ENCODE peak calls at places on chromosomes 5 and 9, in five cellular contexts. X is foreskin fibroblast, H is right lobe of liver, Z is heart right ventricle, K is progenitor cell of endocrine pancreas. D is an unnamed sample.

GRCh38 chr5:88551724-88552345 is 283.2 kb upstream of the TMEM161B start:
- DNase-seq in X (no peak), H (no peak), Z (no peak), K (peak), D (no peak)

GRCh38 chr9:86795047-86795437 is 152.3 kb downstream of the GAS1 start:
- DNase-seq in X (peak), H (no peak), Z (no peak), K (no peak), D (no peak)

GRCh38 chr5:133735346-133735745 is 123.0 kb upstream of the FSTL4 start:
- DNase-seq in X (peak), H (no peak), Z (no peak), K (no peak), D (peak)

GRCh38 chr9:84230355-84231136 is 110.0 kb downstream of the SLC28A3 start:
- DNase-seq in X (peak), H (no peak), Z (no peak), K (no peak), D (peak)

GRCh38 chr9:75962186-75963036 is 71.9 kb downstream of the PCSK5 start:
- DNase-seq in X (peak), H (peak), Z (peak), K (no peak), D (no peak)

GRCh38 chr5:121915765-121916164 is 46.0 kb upstream of the SRFBP1 start:
- DNase-seq in X (no peak), H (no peak), Z (no peak), K (no peak), D (no peak)

GRCh38 chr5:17014686-17015085 is 78.6 kb upstream of the MYO10 start:
- DNase-seq in X (no peak), H (no peak), Z (no peak), K (no peak), D (no peak)

GRCh38 chr5:96651948-96652753 is 10.0 kb upstream of the CAST start:
- DNase-seq in X (no peak), H (no peak), Z (no peak), K (no peak), D (peak)

GRCh38 chr9:17795708-17796107 is 216.8 kb downstream of the SH3GL2 start:
- DNase-seq in X (no peak), H (no peak), Z (no peak), K (no peak), D (no peak)

GRCh38 chr5:122187426-122187825 is 58.1 kb downstream of the ZNF474 start:
- DNase-seq in X (no peak), H (no peak), Z (peak), K (no peak), D (no peak)

GRCh38 chr5:68898961-68899471 is 194.8 kb upstream of the SLC30A5 start:
- DNase-seq in X (peak), H (no peak), Z (no peak), K (no peak), D (peak)

GRCh38 chr5:126354012-126354856 is 69.0 kb upstream of the GRAMD2B start:
- DNase-seq in X (peak), H (no peak), Z (no peak), K (no peak), D (peak)

GRCh38 chr5:174935854-174936474 is 211.6 kb downstream of the MSX2 start:
- DNase-seq in X (peak), H (peak), Z (peak), K (peak), D (peak)

GRCh38 chr5:71836084-71836483 is 117.0 kb downstream of the CARTPT start:
- DNase-seq in X (peak), H (no peak), Z (no peak), K (no peak), D (peak)

GRCh38 chr5:39717186-39717897 is 292.6 kb upstream of the DAB2 start:
- DNase-seq in X (peak), H (no peak), Z (no peak), K (no peak), D (no peak)

GRCh38 chr5:94111209-94112004 is 370.0 kb upstream of the POU5F2 start:
- DNase-seq in X (peak), H (peak), Z (peak), K (peak), D (peak)

DNA sequence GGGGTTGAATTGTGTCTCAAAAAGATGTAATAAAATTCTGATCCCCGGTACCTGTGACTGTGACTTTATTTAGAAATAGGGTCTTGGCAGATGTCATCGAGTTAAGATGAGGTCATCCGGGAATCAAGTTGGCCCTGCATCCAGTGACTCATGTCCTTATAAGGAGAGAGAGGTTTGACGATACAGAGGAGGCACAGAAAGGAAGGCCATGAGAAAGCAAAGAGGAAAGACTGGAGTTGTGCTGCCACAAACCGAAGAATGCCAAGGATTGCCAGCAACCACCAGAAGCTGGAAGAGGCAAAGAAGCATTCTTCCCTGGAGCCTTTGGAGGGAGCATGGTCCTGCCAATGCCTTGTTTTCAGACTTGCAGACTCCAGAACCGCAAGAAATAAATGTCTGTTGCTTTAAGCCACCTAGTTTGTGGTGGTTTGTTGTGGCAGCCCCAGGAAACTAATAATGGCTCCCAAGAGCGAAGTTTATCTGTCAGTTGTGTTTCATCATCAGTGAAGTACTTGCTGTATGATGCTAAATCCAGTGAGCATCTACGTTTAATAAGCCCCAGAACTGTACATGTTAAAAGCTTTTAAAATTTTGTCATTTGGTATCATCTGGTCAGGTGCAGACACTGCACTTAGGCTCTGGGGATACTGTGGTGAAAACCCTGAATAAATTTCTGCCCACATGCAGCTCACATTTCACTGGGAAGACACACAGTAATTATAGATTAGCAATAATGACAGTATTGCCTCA is 114.8 kb downstream of the TLE4 start:
- DNase-seq in X (peak), H (no peak), Z (no peak), K (no peak), D (peak)
- TF ChIP-seq CTCF in X (no peak), H (no peak), Z (no peak), K (no peak), D (no peak)

GRCh38 chr9:105088499-105088898 is 156.0 kb upstream of the SLC44A1 start:
- DNase-seq in X (no peak), H (no peak), Z (no peak), K (no peak), D (no peak)
- TF ChIP-seq CTCF in X (no peak), H (no peak), Z (no peak), K (no peak), D (no peak)

GRCh38 chr9:133351908-133352634 is 4.1 kb downstream of the RPL7A start:
- DNase-seq in X (peak), H (no peak), Z (no peak), K (no peak), D (peak)
- TF ChIP-seq CTCF in X (peak), H (peak), Z (no peak), K (peak), D (peak)

DNA sequence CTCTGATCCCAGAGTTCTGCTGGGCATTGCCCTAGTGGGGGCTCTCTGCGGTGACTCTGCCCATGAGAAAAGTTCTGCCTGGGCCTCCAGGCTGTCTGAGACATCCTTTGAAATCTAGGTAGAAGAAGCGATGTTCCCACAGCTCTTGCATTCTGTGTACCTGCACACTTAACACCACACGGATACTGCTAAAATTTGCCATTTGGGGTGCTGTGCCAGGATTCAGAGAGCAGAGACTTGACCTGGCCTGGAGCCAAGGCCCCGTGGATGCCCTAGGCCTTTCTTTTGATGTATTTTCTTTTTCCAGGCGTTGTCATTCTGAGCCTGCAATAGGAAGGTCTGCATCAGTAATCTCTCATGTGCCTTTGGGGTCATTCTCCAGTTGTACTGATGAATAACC is 89.3 kb upstream of the IL12B start:
- DNase-seq in X (no peak), H (no peak), Z (no peak), K (no peak), D (no peak)
- TF ChIP-seq CTCF in X (no peak), H (no peak), Z (no peak), K (no peak), D (no peak)

GRCh38 chr9:69549310-69550202 is 122.6 kb downstream of the APBA1 start:
- DNase-seq in X (peak), H (no peak), Z (peak), K (no peak), D (peak)

GRCh38 chr9:69548676-69549075 is 123.5 kb downstream of the APBA1 start:
- DNase-seq in X (no peak), H (no peak), Z (no peak), K (no peak), D (no peak)

GRCh38 chr9:69542048-69542447 is 130.1 kb downstream of the APBA1 start:
- DNase-seq in X (no peak), H (no peak), Z (no peak), K (no peak), D (no peak)

GRCh38 chr9:69542942-69543704 is 129.0 kb downstream of the APBA1 start:
- DNase-seq in X (peak), H (no peak), Z (no peak), K (no peak), D (no peak)

GRCh38 chr9:69546265-69546664 is 125.9 kb downstream of the APBA1 start:
- DNase-seq in X (peak), H (no peak), Z (no peak), K (no peak), D (peak)
- TF ChIP-seq CTCF in X (peak), H (peak), Z (peak), K (no peak), D (peak)

GRCh38 chr5:180648658-180649296 is 623 bp downstream of the FLT4 start:
- DNase-seq in X (no peak), H (peak), Z (no peak), K (peak), D (no peak)
- TF ChIP-seq CTCF in X (no peak), H (no peak), Z (peak), K (peak), D (no peak)